ENCODE peak calls at places on chromosomes 4 and X, in eight cellular contexts. One of them, this sample, is unnamed.
A peak's percentile ranks its signal among the peaks of the same experiment; 100 is the strongest.

GRCh38 chr4:85966308-85966882 is 393.5 kb downstream of the MAPK10 start:
- DNase-seq in suprapubic skin: no peak
- DNase-seq in brain microvascular endothelial cell: no peak
- DNase-seq in ascending aorta: no peak
- DNase-seq in HCT116: no peak
- DNase-seq in fibroblast of lung: peak; percentile 4
- DNase-seq in PC-9: no peak
- DNase-seq in PC-3: no peak
- DNase-seq in this sample: no peak

GRCh38 chrX:30215357-30215843 is at the start of gene MAGEB2:
- DNase-seq in suprapubic skin: no peak
- DNase-seq in brain microvascular endothelial cell: no peak
- DNase-seq in ascending aorta: no peak
- DNase-seq in HCT116: peak; percentile 77
- DNase-seq in fibroblast of lung: no peak
- DNase-seq in PC-9: no peak
- DNase-seq in PC-3: no peak
- DNase-seq in this sample: no peak

GRCh38 chr4:31094474-31094873 is 374.3 kb downstream of the PCDH7 start:
- DNase-seq in suprapubic skin: no peak
- DNase-seq in brain microvascular endothelial cell: no peak
- DNase-seq in ascending aorta: no peak
- DNase-seq in HCT116: no peak
- DNase-seq in fibroblast of lung: no peak
- DNase-seq in PC-9: no peak
- DNase-seq in PC-3: no peak
- DNase-seq in this sample: no peak

GRCh38 chr4:151428346-151428745 is 19.4 kb downstream of the FHIP1A start:
- DNase-seq in suprapubic skin: no peak
- DNase-seq in brain microvascular endothelial cell: no peak
- DNase-seq in ascending aorta: no peak
- DNase-seq in HCT116: no peak
- DNase-seq in fibroblast of lung: no peak
- DNase-seq in PC-9: no peak
- DNase-seq in PC-3: peak; percentile 53
- DNase-seq in this sample: no peak

GRCh38 chr4:174023641-174024040 is 259.8 kb downstream of the FBXO8 start:
- DNase-seq in suprapubic skin: no peak
- DNase-seq in brain microvascular endothelial cell: no peak
- DNase-seq in ascending aorta: no peak
- DNase-seq in HCT116: no peak
- DNase-seq in fibroblast of lung: peak; percentile 3
- DNase-seq in PC-9: no peak
- DNase-seq in PC-3: peak; percentile 20
- DNase-seq in this sample: no peak

GRCh38 chrX:13000311-13000811 is 25.5 kb downstream of the TMSB4X start:
- DNase-seq in suprapubic skin: no peak
- DNase-seq in brain microvascular endothelial cell: no peak
- DNase-seq in ascending aorta: no peak
- DNase-seq in HCT116: no peak
- DNase-seq in fibroblast of lung: no peak
- DNase-seq in PC-9: no peak
- DNase-seq in PC-3: peak; percentile 30
- DNase-seq in this sample: no peak

GRCh38 chr4:115219862-115220261 is 106.4 kb upstream of the NDST4 start:
- DNase-seq in suprapubic skin: no peak
- DNase-seq in brain microvascular endothelial cell: no peak
- DNase-seq in ascending aorta: no peak
- DNase-seq in HCT116: no peak
- DNase-seq in fibroblast of lung: no peak
- DNase-seq in PC-9: no peak
- DNase-seq in PC-3: no peak
- DNase-seq in this sample: no peak

GRCh38 chr4:174753031-174753430 is 76.0 kb downstream of the GLRA3 start:
- DNase-seq in suprapubic skin: no peak
- DNase-seq in brain microvascular endothelial cell: no peak
- DNase-seq in ascending aorta: no peak
- DNase-seq in HCT116: no peak
- DNase-seq in fibroblast of lung: no peak
- DNase-seq in PC-9: no peak
- DNase-seq in PC-3: no peak
- DNase-seq in this sample: no peak

GRCh38 chrX:65932173-65933084 is 107.5 kb downstream of the VSIG4 start:
- DNase-seq in suprapubic skin: no peak
- DNase-seq in brain microvascular endothelial cell: no peak
- DNase-seq in ascending aorta: no peak
- DNase-seq in HCT116: peak; percentile 92
- DNase-seq in fibroblast of lung: no peak
- DNase-seq in PC-9: peak; percentile 20
- DNase-seq in PC-3: peak; percentile 86
- DNase-seq in this sample: no peak

GRCh38 chr4:5751918-5752802 is 41.2 kb downstream of the EVC start:
- DNase-seq in suprapubic skin: no peak
- DNase-seq in brain microvascular endothelial cell: peak; percentile 54
- DNase-seq in ascending aorta: peak; percentile 56
- DNase-seq in HCT116: no peak
- DNase-seq in fibroblast of lung: peak; percentile 76
- DNase-seq in PC-9: no peak
- DNase-seq in PC-3: no peak
- DNase-seq in this sample: no peak

GRCh38 chrX:92232182-92232581 is 453.0 kb downstream of the PCDH11X start:
- DNase-seq in suprapubic skin: no peak
- DNase-seq in brain microvascular endothelial cell: no peak
- DNase-seq in ascending aorta: no peak
- DNase-seq in HCT116: no peak
- DNase-seq in fibroblast of lung: peak; percentile 2
- DNase-seq in PC-9: no peak
- DNase-seq in PC-3: peak; percentile 36
- DNase-seq in this sample: no peak

GRCh38 chr4:61204353-61204752 is 4.2 kb downstream of the ADGRL3 start:
- DNase-seq in suprapubic skin: no peak
- DNase-seq in brain microvascular endothelial cell: peak; percentile 93
- DNase-seq in ascending aorta: no peak
- DNase-seq in HCT116: no peak
- DNase-seq in fibroblast of lung: peak; percentile 80
- DNase-seq in PC-9: no peak
- DNase-seq in PC-3: peak; percentile 86
- DNase-seq in this sample: no peak

GRCh38 chr4:10589808-10590207 is 94.8 kb downstream of the CLNK start:
- DNase-seq in suprapubic skin: no peak
- DNase-seq in brain microvascular endothelial cell: no peak
- DNase-seq in ascending aorta: no peak
- DNase-seq in HCT116: no peak
- DNase-seq in fibroblast of lung: no peak
- DNase-seq in PC-9: no peak
- DNase-seq in PC-3: no peak
- DNase-seq in this sample: no peak

GRCh38 chr4:149292422-149293055 is 523.1 kb downstream of the IQCM start:
- DNase-seq in suprapubic skin: no peak
- DNase-seq in brain microvascular endothelial cell: no peak
- DNase-seq in ascending aorta: no peak
- DNase-seq in HCT116: no peak
- DNase-seq in fibroblast of lung: peak; percentile 2
- DNase-seq in PC-9: no peak
- DNase-seq in PC-3: no peak
- DNase-seq in this sample: no peak

GRCh38 chr4:85658766-85659439 is 184.0 kb downstream of the ARHGAP24 start:
- DNase-seq in suprapubic skin: no peak
- DNase-seq in brain microvascular endothelial cell: no peak
- DNase-seq in ascending aorta: no peak
- DNase-seq in HCT116: no peak
- DNase-seq in fibroblast of lung: no peak
- DNase-seq in PC-9: no peak
- DNase-seq in PC-3: no peak
- DNase-seq in this sample: no peak

GRCh38 chr4:24141836-24142235 is 252.0 kb upstream of the PPARGC1A start:
- DNase-seq in suprapubic skin: no peak
- DNase-seq in brain microvascular endothelial cell: no peak
- DNase-seq in ascending aorta: no peak
- DNase-seq in HCT116: no peak
- DNase-seq in fibroblast of lung: no peak
- DNase-seq in PC-9: no peak
- DNase-seq in PC-3: no peak
- DNase-seq in this sample: no peak

DNA sequence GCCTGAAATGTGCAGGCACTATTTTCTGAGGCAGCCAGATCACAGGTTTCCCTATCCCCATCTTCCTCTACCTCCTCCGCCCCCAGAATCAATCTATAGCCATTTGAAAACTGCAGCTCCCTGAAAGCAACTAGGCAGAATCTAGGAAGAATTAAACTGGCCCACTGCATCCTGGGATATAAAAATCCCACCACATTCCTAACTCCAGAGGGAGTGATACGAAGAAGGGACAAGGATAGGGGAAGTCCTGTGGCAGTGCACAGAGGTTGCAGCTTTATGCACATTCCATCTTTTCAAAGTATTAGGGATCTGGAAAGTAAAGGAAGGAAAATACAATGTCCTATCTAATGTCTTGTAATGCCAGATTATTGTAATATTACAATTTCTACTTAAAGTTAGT is 18.3 kb upstream of the HERC3 start:
- DNase-seq in suprapubic skin: no peak
- DNase-seq in brain microvascular endothelial cell: peak; percentile 12
- DNase-seq in ascending aorta: no peak
- DNase-seq in HCT116: peak; percentile 36
- DNase-seq in fibroblast of lung: peak; percentile 16
- DNase-seq in PC-9: no peak
- DNase-seq in PC-3: peak; percentile 16
- DNase-seq in this sample: no peak
- TF ChIP-seq CTCF in suprapubic skin: no peak
- TF ChIP-seq CTCF in brain microvascular endothelial cell: peak; percentile 59
- TF ChIP-seq CTCF in ascending aorta: peak; percentile 32
- TF ChIP-seq CTCF in HCT116: peak; percentile 67
- TF ChIP-seq CTCF in fibroblast of lung: peak; percentile 53
- TF ChIP-seq CTCF in PC-9: no peak
- TF ChIP-seq CTCF in PC-3: peak; percentile 24
- TF ChIP-seq CTCF in this sample: peak; percentile 40

GRCh38 chrX:149631293-149632165 is at the start of gene TMEM185A:
- DNase-seq in suprapubic skin: peak; percentile 78
- DNase-seq in brain microvascular endothelial cell: peak; percentile 7
- DNase-seq in ascending aorta: peak; percentile 78
- DNase-seq in HCT116: peak; percentile 33
- DNase-seq in fibroblast of lung: peak; percentile 45
- DNase-seq in PC-9: peak; percentile 77
- DNase-seq in PC-3: peak; percentile 65
- DNase-seq in this sample: no peak

GRCh38 chrX:149628280-149628679 is 3.3 kb downstream of the TMEM185A start:
- DNase-seq in suprapubic skin: no peak
- DNase-seq in brain microvascular endothelial cell: no peak
- DNase-seq in ascending aorta: no peak
- DNase-seq in HCT116: no peak
- DNase-seq in fibroblast of lung: no peak
- DNase-seq in PC-9: no peak
- DNase-seq in PC-3: peak; percentile 28
- DNase-seq in this sample: no peak

GRCh38 chrX:149628768-149629167 is 2.8 kb downstream of the TMEM185A start:
- DNase-seq in suprapubic skin: no peak
- DNase-seq in brain microvascular endothelial cell: no peak
- DNase-seq in ascending aorta: no peak
- DNase-seq in HCT116: no peak
- DNase-seq in fibroblast of lung: no peak
- DNase-seq in PC-9: no peak
- DNase-seq in PC-3: no peak
- DNase-seq in this sample: no peak

GRCh38 chrX:149630681-149631292 is 805 bp downstream of the TMEM185A start:
- DNase-seq in suprapubic skin: no peak
- DNase-seq in brain microvascular endothelial cell: peak; percentile 19
- DNase-seq in ascending aorta: no peak
- DNase-seq in HCT116: no peak
- DNase-seq in fibroblast of lung: peak; percentile 48
- DNase-seq in PC-9: peak; percentile 20
- DNase-seq in PC-3: peak; percentile 42
- DNase-seq in this sample: no peak

DNA sequence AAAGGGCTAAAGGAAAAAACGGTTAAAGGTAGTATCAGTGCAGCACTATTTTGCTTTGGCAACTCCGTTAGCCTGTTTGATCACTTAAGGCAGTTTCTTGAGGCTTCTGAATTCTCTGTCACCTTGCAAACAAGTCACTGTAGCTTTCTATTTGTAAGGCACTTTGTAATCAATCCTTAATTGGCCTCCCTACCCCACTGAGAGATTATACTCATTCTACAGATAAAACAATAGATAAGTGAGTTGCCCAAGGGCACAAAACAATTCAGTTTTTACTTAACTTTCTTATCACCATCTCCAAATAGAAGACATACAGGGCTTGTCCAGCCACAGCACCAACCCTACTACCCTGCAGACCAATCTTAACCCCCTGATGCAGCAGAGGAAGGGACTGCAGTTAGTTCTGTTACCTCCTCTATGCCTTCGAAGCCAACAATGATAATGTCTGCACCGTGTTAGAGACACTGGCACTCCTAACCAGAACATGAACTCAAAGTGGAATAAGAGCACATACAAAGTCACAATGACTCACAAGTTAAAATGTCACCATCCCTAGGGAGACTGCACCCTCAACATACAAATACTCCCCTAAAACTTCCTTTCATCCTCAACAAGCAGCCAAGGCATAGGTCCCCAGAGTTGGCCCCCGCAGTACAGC is 1.7 kb downstream of the TMEM185A start:
- DNase-seq in suprapubic skin: no peak
- DNase-seq in brain microvascular endothelial cell: no peak
- DNase-seq in ascending aorta: no peak
- DNase-seq in HCT116: no peak
- DNase-seq in fibroblast of lung: no peak
- DNase-seq in PC-9: no peak
- DNase-seq in PC-3: no peak
- DNase-seq in this sample: no peak
- H3K4me3 ChIP-seq in suprapubic skin: peak overlapping the region; percentile 79
- H3K4me3 ChIP-seq in brain microvascular endothelial cell: no peak overlapping the region
- H3K4me3 ChIP-seq in ascending aorta: peak overlapping the region; percentile 85
- H3K4me3 ChIP-seq in HCT116: no peak overlapping the region
- H3K4me3 ChIP-seq in fibroblast of lung: peak overlapping the region; percentile 37
- H3K4me3 ChIP-seq in PC-9: peak overlapping the region; percentile 67
- H3K4me3 ChIP-seq in PC-3: peak overlapping the region; percentile 95
- H3K4me3 ChIP-seq in this sample: peak overlapping the region; percentile 71

DNA sequence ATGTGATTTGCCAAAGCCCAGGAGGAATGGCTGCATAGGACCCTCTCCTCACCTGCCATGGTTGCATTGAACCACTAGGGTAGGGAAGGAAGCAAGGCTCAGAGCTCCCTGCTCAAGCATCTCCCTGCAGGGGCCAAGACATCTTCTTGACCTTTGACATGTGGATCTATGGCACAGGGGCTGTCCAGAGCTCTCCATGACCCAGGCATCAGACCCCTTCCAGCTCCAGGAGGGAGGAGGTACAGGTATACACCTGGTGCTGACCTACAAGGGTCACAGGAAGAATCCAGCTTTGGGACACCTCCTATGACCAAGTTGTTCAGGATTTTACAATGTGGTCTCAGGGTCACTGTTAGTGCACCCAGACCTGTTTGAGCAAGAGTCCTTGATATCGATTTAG is 23.2 kb upstream of the ASMTL start:
- DNase-seq in suprapubic skin: no peak
- DNase-seq in brain microvascular endothelial cell: no peak
- DNase-seq in ascending aorta: no peak
- DNase-seq in HCT116: no peak
- DNase-seq in fibroblast of lung: no peak
- DNase-seq in PC-9: no peak
- DNase-seq in PC-3: no peak
- DNase-seq in this sample: no peak
- TF ChIP-seq CTCF in suprapubic skin: no peak
- TF ChIP-seq CTCF in brain microvascular endothelial cell: no peak
- TF ChIP-seq CTCF in ascending aorta: no peak
- TF ChIP-seq CTCF in HCT116: no peak
- TF ChIP-seq CTCF in fibroblast of lung: no peak
- TF ChIP-seq CTCF in PC-9: no peak
- TF ChIP-seq CTCF in PC-3: no peak
- TF ChIP-seq CTCF in this sample: no peak

GRCh38 chr4:164081801-164082200 is 587.3 kb downstream of the TMA16 start:
- DNase-seq in suprapubic skin: no peak
- DNase-seq in brain microvascular endothelial cell: no peak
- DNase-seq in ascending aorta: no peak
- DNase-seq in HCT116: no peak
- DNase-seq in fibroblast of lung: no peak
- DNase-seq in PC-9: no peak
- DNase-seq in PC-3: no peak
- DNase-seq in this sample: no peak
- H3K4me3 ChIP-seq in suprapubic skin: no peak overlapping the region
- H3K4me3 ChIP-seq in brain microvascular endothelial cell: no peak overlapping the region
- H3K4me3 ChIP-seq in ascending aorta: no peak overlapping the region
- H3K4me3 ChIP-seq in HCT116: no peak overlapping the region
- H3K4me3 ChIP-seq in fibroblast of lung: no peak overlapping the region
- H3K4me3 ChIP-seq in PC-9: no peak overlapping the region
- H3K4me3 ChIP-seq in PC-3: no peak overlapping the region
- H3K4me3 ChIP-seq in this sample: no peak overlapping the region